ENCODE peak calls at places on chromosomes 3 and 15, in nine cellular contexts. M is upper lobe of left lung, T is lower leg skin, P is lower lobe of right lung, Q is AG04450, R is RWPE1, G is left ventricle myocardium inferior, A is progenitor cell of endocrine pancreas, Z is foreskin fibroblast. K is an unnamed sample.

GRCh38 chr3:46684881-46685280 is 8.6 kb downstream of the ALS2CL start:
- DNase-seq in A (no peak), T (no peak), P (no peak), Q (no peak), G (no peak), R (no peak), Z (no peak), M (no peak), K (no peak)

GRCh38 chr3:70813306-70813705 is 500.9 kb upstream of the MDFIC2 start:
- DNase-seq in R (no peak), P (no peak), G (no peak), Z (no peak), A (no peak), T (no peak), M (no peak), Q (no peak), K (no peak)

GRCh38 chr3:126450219-126450618 is 25.5 kb downstream of the ZXDC start:
- DNase-seq in P (no peak), Z (no peak), T (no peak), M (no peak), A (no peak), G (no peak), Q (no peak), R (no peak), K (no peak)

GRCh38 chr15:88608607-88609181 is 12.4 kb upstream of the AEN start:
- DNase-seq in Z (no peak), P (no peak), G (no peak), T (no peak), A (no peak), Q (no peak), R (no peak), M (no peak), K (no peak)

GRCh38 chr15:72912121-72912520 is 128.6 kb upstream of the ADPGK start:
- DNase-seq in G (no peak), M (no peak), Z (no peak), R (no peak), T (no peak), P (no peak), Q (no peak), A (no peak), K (no peak)

GRCh38 chr15:63950911-63951481 is 95.3 kb downstream of the DAPK2 start:
- DNase-seq in T (no peak), Z (peak; percentile 90), Q (peak; percentile 48), R (peak; percentile 51), M (no peak), G (no peak), P (no peak), A (no peak), K (no peak)

GRCh38 chr15:59237119-59237853 is 30.6 kb downstream of the LDHAL6B start:
- DNase-seq in T (no peak), P (no peak), A (no peak), R (no peak), G (no peak), Z (no peak), M (no peak), Q (no peak), K (no peak)

GRCh38 chr3:11363732-11364131 is 91.5 kb downstream of the ATG7 start:
- DNase-seq in Q (no peak), R (no peak), G (no peak), A (no peak), T (no peak), P (no peak), M (no peak), Z (no peak), K (no peak)

GRCh38 chr3:32198011-32198410 is 40.5 kb upstream of the CMTM8 start:
- DNase-seq in M (no peak), Q (no peak), R (no peak), P (no peak), G (no peak), T (no peak), Z (no peak), A (no peak), K (no peak)

DNA sequence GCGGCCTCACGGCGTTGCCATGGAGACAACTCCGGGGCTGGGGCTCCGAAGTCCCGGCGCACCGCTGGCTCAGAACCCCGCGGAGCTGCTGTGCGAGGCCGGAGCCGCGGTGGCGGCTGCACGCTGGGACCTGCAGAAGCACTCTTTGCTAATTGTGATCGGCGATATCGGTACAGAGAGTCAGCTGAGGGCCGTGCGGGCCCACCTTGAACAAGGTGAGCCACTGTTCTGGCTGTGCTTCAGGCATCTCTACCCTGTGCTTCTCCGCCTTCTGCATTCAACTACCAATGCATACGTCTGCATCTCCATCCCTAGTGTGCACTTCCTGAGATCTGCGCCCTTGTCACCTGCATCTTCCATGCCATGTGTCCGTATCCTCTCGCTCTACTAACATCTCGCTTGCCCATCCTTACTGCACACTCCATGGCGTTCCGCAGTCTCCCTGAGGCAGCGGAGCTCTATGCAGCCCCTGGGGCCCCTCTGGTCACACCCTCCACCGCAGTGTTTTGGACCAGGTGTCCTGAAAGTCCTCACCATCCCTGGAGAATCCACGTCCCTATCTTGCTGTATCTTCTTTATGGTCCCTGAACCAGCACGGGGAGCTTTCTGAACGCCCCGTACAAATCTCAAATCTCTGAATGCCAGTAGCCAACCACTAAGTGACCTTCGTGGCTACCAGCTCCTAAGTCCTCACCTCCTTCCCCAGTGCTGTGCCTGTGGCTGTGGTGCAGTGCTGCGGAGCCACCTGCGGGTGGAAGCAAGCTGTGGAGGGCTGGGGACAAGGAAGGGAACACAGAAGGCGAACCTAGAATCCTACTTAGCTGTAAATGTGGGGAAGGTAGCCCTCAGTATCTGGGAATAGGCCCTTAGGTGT is 6.2 kb upstream of the MAP1A start:
- DNase-seq in T (no peak), Z (peak; percentile 66), A (no peak), R (no peak), P (no peak), M (no peak), Q (no peak), G (no peak), K (peak; percentile 23)
- TF ChIP-seq CTCF in T (no peak), Z (peak; percentile 13), A (peak; percentile 23), R (peak; percentile 16), P (no peak), M (no peak), Q (peak; percentile 31), G (peak; percentile 28), K (no peak)

GRCh38 chr3:14431556-14431927 is 29.1 kb downstream of the SLC6A6 start:
- DNase-seq in R (no peak), P (peak; percentile 74), A (no peak), Z (no peak), G (no peak), Q (no peak), T (no peak), M (no peak), K (no peak)
- TF ChIP-seq CTCF in R (no peak), P (no peak), A (no peak), Z (no peak), G (no peak), Q (no peak), T (no peak), M (no peak), K (no peak)

DNA sequence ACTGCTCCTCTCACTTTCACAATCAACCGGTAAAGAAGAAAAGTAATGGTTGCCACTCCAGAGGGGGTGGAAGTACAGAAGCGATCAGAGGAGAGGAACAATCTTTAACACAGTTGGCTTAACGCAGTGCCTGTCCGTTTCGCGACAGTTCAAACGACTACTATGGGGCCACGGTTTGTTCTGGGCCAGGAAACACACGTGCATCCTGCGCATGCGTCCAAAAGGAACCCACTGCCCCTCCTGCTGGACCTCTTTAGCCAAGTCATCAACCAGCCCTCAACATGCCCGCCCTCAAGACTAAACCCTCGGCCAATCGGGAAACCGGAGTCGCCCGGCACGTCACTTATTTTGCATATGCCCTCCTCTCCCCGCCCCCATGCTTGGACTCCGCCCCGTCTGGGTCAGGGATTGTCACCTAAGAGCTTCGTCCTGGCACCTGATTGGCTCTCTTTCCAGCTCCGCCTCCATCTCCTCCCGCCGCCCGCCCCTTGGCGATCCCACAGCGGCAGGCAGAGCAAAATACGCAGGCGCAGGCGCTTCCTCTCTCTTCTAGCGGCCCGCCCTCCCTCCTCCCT is 345 bp upstream of the CDV3 start:
- DNase-seq in A (peak; percentile 100), P (peak; percentile 100), G (peak; percentile 100), M (peak; percentile 97), Z (peak; percentile 100), Q (peak; percentile 100), R (peak; percentile 94), T (peak; percentile 100), K (peak; percentile 100)
- TF ChIP-seq CTCF in A (peak; percentile 29), P (no peak), G (no peak), M (no peak), Z (no peak), Q (peak; percentile 12), R (no peak), T (no peak), K (no peak)

GRCh38 chr15:70491641-70492040 is 271.7 kb downstream of the UACA start:
- DNase-seq in A (no peak), R (no peak), M (no peak), G (no peak), P (no peak), T (no peak), Q (no peak), Z (no peak), K (no peak)

GRCh38 chr15:70493787-70494514 is 269.4 kb downstream of the UACA start:
- DNase-seq in R (peak; percentile 59), M (no peak), A (no peak), Z (no peak), P (no peak), G (no peak), Q (no peak), T (no peak), K (no peak)

GRCh38 chr15:70493376-70493775 is 270.0 kb downstream of the UACA start:
- DNase-seq in T (no peak), Q (no peak), G (no peak), A (no peak), R (no peak), Z (no peak), P (no peak), M (no peak), K (no peak)

GRCh38 chr15:70491183-70491621 is 272.2 kb downstream of the UACA start:
- DNase-seq in R (no peak), A (no peak), Q (no peak), G (no peak), T (no peak), M (no peak), P (no peak), Z (no peak), K (no peak)

DNA sequence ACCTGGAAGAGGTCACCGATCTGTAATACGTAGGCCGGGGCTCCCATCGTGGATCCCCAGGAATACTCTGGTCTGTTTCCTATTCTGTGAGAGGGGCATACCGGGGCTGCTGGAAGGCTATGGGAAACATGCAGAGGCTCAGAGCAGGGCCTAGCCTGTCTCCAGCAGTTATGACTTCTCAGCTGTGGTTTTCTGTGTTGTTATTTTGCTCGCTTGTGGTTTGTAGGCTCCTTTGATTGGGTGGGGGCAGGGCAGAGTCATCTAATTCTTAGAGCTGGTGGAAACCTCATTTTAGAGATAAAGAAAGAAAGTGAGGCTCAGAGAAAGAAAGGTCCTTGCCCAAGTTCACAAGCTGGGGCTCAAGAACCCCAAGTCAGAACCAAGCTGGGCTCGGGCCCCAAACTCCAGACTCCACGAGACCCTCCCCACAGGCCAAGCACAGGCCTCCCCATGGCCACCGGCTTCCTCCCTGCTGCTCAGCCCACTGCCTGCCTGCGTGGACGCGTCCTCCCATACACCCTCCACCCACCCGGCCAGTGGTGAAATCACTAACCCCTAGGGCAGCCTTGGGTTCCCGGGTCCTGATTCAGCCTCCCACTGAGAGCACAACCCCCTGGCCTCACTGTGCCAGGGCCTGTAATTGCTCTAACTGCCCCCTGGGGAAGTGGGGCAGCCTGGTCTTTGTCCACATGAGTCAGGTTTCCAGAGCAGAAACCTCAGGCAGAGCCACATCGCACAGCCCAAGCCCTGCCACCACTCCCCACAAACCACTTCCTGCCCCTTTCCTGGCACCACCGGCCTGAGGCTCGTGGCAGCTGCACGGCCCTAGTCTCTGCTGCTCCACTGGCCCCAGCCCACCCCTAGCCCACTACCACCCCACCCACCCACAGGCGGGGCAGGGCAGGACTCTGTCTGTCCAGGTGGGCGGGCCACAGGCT is 270.8 kb downstream of the UACA start:
- DNase-seq in G (peak; percentile 64), M (peak; percentile 83), P (peak; percentile 82), R (peak; percentile 84), Z (peak; percentile 77), A (no peak), T (peak; percentile 53), Q (no peak), K (no peak)
- TF ChIP-seq CTCF in G (no peak), M (no peak), P (peak; percentile 17), R (no peak), Z (no peak), A (no peak), T (no peak), Q (peak; percentile 16), K (no peak)